ENCODE peak calls at places on chromosomes 16 and 17, in nine cellular contexts. One of them, this sample, is unnamed.

GRCh38 chr17:27322690-27323508 is 29.0 kb downstream of the WSB1 start:
- DNase-seq in myocyte: no peak
- DNase-seq in mucosa of gallbladder: peak; percentile 9
- DNase-seq in neuronal stem cell: no peak
- DNase-seq in mammary epithelial cell: no peak
- DNase-seq in MM.1S: no peak
- DNase-seq in NCI-H1105: no peak
- DNase-seq in left cardiac atrium: no peak
- DNase-seq in lung: no peak
- DNase-seq in this sample: no peak

GRCh38 chr17:3944485-3945388 is 19.5 kb downstream of the ATP2A3 start:
- DNase-seq in myocyte: no peak
- DNase-seq in mucosa of gallbladder: peak; percentile 53
- DNase-seq in neuronal stem cell: peak; percentile 82
- DNase-seq in mammary epithelial cell: no peak
- DNase-seq in MM.1S: no peak
- DNase-seq in NCI-H1105: no peak
- DNase-seq in left cardiac atrium: peak; percentile 76
- DNase-seq in lung: no peak
- DNase-seq in this sample: peak; percentile 56

GRCh38 chr17:19370493-19370960 is 7.8 kb upstream of the MAPK7 start:
- DNase-seq in myocyte: peak; percentile 98
- DNase-seq in mucosa of gallbladder: no peak
- DNase-seq in neuronal stem cell: no peak
- DNase-seq in mammary epithelial cell: no peak
- DNase-seq in MM.1S: no peak
- DNase-seq in NCI-H1105: no peak
- DNase-seq in left cardiac atrium: peak; percentile 66
- DNase-seq in lung: no peak
- DNase-seq in this sample: peak; percentile 78

GRCh38 chr16:69107311-69107962 is 2.0 kb downstream of the HAS3 start:
- DNase-seq in myocyte: no peak
- DNase-seq in mucosa of gallbladder: no peak
- DNase-seq in neuronal stem cell: peak; percentile 37
- DNase-seq in mammary epithelial cell: peak; percentile 52
- DNase-seq in MM.1S: no peak
- DNase-seq in NCI-H1105: no peak
- DNase-seq in left cardiac atrium: peak; percentile 55
- DNase-seq in lung: peak; percentile 51
- DNase-seq in this sample: no peak

GRCh38 chr17:49993423-49994037 is 1.5 kb downstream of the DLX3 start:
- DNase-seq in myocyte: peak; percentile 12
- DNase-seq in mucosa of gallbladder: no peak
- DNase-seq in neuronal stem cell: no peak
- DNase-seq in mammary epithelial cell: no peak
- DNase-seq in MM.1S: no peak
- DNase-seq in NCI-H1105: no peak
- DNase-seq in left cardiac atrium: no peak
- DNase-seq in lung: no peak
- DNase-seq in this sample: no peak

GRCh38 chr16:89805136-89805905 is 11.1 kb downstream of the FANCA start:
- DNase-seq in myocyte: peak; percentile 9
- DNase-seq in mucosa of gallbladder: no peak
- DNase-seq in neuronal stem cell: no peak
- DNase-seq in mammary epithelial cell: no peak
- DNase-seq in MM.1S: no peak
- DNase-seq in NCI-H1105: no peak
- DNase-seq in left cardiac atrium: no peak
- DNase-seq in lung: no peak
- DNase-seq in this sample: no peak

GRCh38 chr16:30358990-30359870 is 4.1 kb upstream of the CD2BP2 start:
- DNase-seq in myocyte: no peak
- DNase-seq in mucosa of gallbladder: no peak
- DNase-seq in neuronal stem cell: no peak
- DNase-seq in mammary epithelial cell: no peak
- DNase-seq in MM.1S: no peak
- DNase-seq in NCI-H1105: no peak
- DNase-seq in left cardiac atrium: no peak
- DNase-seq in lung: no peak
- DNase-seq in this sample: no peak

GRCh38 chr16:28279006-28279405 is 13.3 kb upstream of the SBK1 start:
- DNase-seq in myocyte: no peak
- DNase-seq in mucosa of gallbladder: no peak
- DNase-seq in neuronal stem cell: no peak
- DNase-seq in mammary epithelial cell: no peak
- DNase-seq in MM.1S: no peak
- DNase-seq in NCI-H1105: no peak
- DNase-seq in left cardiac atrium: no peak
- DNase-seq in lung: no peak
- DNase-seq in this sample: no peak

GRCh38 chr16:80285089-80285488 is 255.7 kb upstream of the DYNLRB2 start:
- DNase-seq in myocyte: peak; percentile 62
- DNase-seq in mucosa of gallbladder: no peak
- DNase-seq in neuronal stem cell: no peak
- DNase-seq in mammary epithelial cell: peak; percentile 78
- DNase-seq in MM.1S: no peak
- DNase-seq in NCI-H1105: no peak
- DNase-seq in left cardiac atrium: no peak
- DNase-seq in lung: no peak
- DNase-seq in this sample: no peak

GRCh38 chr17:236641-237405 is 55.4 kb upstream of the DOC2B start:
- DNase-seq in myocyte: no peak
- DNase-seq in mucosa of gallbladder: no peak
- DNase-seq in neuronal stem cell: no peak
- DNase-seq in mammary epithelial cell: no peak
- DNase-seq in MM.1S: no peak
- DNase-seq in NCI-H1105: no peak
- DNase-seq in left cardiac atrium: peak; percentile 16
- DNase-seq in lung: no peak
- DNase-seq in this sample: peak; percentile 3

GRCh38 chr17:71402007-71402406 is 718.8 kb upstream of the SOX9 start:
- DNase-seq in myocyte: no peak
- DNase-seq in mucosa of gallbladder: no peak
- DNase-seq in neuronal stem cell: no peak
- DNase-seq in mammary epithelial cell: no peak
- DNase-seq in MM.1S: no peak
- DNase-seq in NCI-H1105: no peak
- DNase-seq in left cardiac atrium: no peak
- DNase-seq in lung: no peak
- DNase-seq in this sample: no peak

GRCh38 chr17:57588086-57588485 is 157.0 kb downstream of the CCDC182 start:
- DNase-seq in myocyte: no peak
- DNase-seq in mucosa of gallbladder: no peak
- DNase-seq in neuronal stem cell: peak; percentile 43
- DNase-seq in mammary epithelial cell: no peak
- DNase-seq in MM.1S: no peak
- DNase-seq in NCI-H1105: no peak
- DNase-seq in left cardiac atrium: no peak
- DNase-seq in lung: no peak
- DNase-seq in this sample: no peak

GRCh38 chr16:81601008-81601428 is 156.4 kb downstream of the CMIP start:
- DNase-seq in myocyte: peak; percentile 86
- DNase-seq in mucosa of gallbladder: no peak
- DNase-seq in neuronal stem cell: no peak
- DNase-seq in mammary epithelial cell: peak; percentile 97
- DNase-seq in MM.1S: no peak
- DNase-seq in NCI-H1105: peak; percentile 55
- DNase-seq in left cardiac atrium: no peak
- DNase-seq in lung: no peak
- DNase-seq in this sample: no peak

This sample was measured in heart left ventricle.